ENCODE peak calls at places on chromosome 2, in five cellular contexts. G is naive thymus-derived CD4-positive, alpha-beta T cell; E is AG10803; Z is MM.1S; R is CD8-positive, alpha-beta memory T cell. F is an unnamed sample.

GRCh38 chr2:215499330-215499729 is 63.5 kb upstream of the FN1 start:
- DNase-seq in G (no peak), E (peak), Z (no peak), R (no peak), F (peak)

GRCh38 chr2:201118957-201119848 is 3.2 kb downstream of the CFLAR start:
- DNase-seq in E (peak), G (peak), Z (peak), R (no peak), F (peak)

GRCh38 chr2:128549646-128550260 is 231.1 kb upstream of the HS6ST1 start:
- DNase-seq in R (no peak), Z (no peak), E (peak), G (no peak), F (peak)

GRCh38 chr2:142557391-142557790 is 320.1 kb upstream of the KYNU start:
- DNase-seq in G (no peak), E (no peak), R (no peak), Z (no peak), F (no peak)

GRCh38 chr2:42947809-42948595 is 155.6 kb upstream of the HAAO start:
- DNase-seq in E (peak), Z (no peak), G (no peak), R (no peak), F (no peak)

GRCh38 chr2:39464867-39465266 is 27.8 kb upstream of the MAP4K3 start:
- DNase-seq in Z (no peak), E (no peak), R (no peak), G (no peak), F (no peak)

GRCh38 chr2:237354930-237355329 is 59.0 kb downstream of the COL6A3 start:
- DNase-seq in R (no peak), Z (no peak), G (no peak), E (peak), F (no peak)

GRCh38 chr2:43010428-43011141 is 215.8 kb downstream of the ZFP36L2 start:
- DNase-seq in Z (no peak), R (no peak), G (no peak), E (no peak), F (no peak)

GRCh38 chr2:2324565-2325101 is 6.4 kb downstream of the MYT1L start:
- DNase-seq in Z (no peak), G (no peak), E (no peak), R (no peak), F (no peak)

GRCh38 chr2:235263205-235264120 is 230.4 kb upstream of the AGAP1 start:
- DNase-seq in Z (no peak), G (no peak), E (peak), R (no peak), F (peak)

GRCh38 chr2:141911485-141912066 is 219.2 kb downstream of the LRP1B start:
- DNase-seq in Z (peak), G (no peak), E (peak), R (no peak), F (peak)

GRCh38 chr2:96245609-96246390 is 20.0 kb downstream of the TMEM127 start:
- DNase-seq in E (no peak), Z (peak), R (no peak), G (no peak), F (no peak)

GRCh38 chr2:238946586-238947242 is 98.8 kb downstream of the TWIST2 start:
- DNase-seq in E (no peak), R (no peak), Z (no peak), G (no peak), F (no peak)

GRCh38 chr2:215982465-215982875 is 30.9 kb downstream of the MREG start:
- DNase-seq in R (no peak), Z (no peak), G (no peak), E (peak), F (peak)

GRCh38 chr2:15446961-15447360 is 114.2 kb downstream of the NBAS start:
- DNase-seq in G (no peak), E (no peak), R (no peak), Z (no peak), F (no peak)

GRCh38 chr2:12081481-12082210 is 335.2 kb downstream of the LPIN1 start:
- DNase-seq in E (no peak), Z (no peak), R (no peak), G (peak), F (no peak)

GRCh38 chr2:20614201-20615045 is 36.5 kb downstream of the HS1BP3 start:
- DNase-seq in Z (peak), E (peak), R (no peak), G (no peak), F (peak)

GRCh38 chr2:7061436-7061779 is 144.2 kb downstream of the RNF144A start:
- DNase-seq in R (no peak), Z (no peak), E (no peak), G (no peak), F (no peak)

GRCh38 chr2:196234672-196235071 is 63.3 kb upstream of the STK17B start:
- DNase-seq in G (no peak), E (peak), R (no peak), Z (no peak), F (peak)

GRCh38 chr2:241943961-241944575 is 74.5 kb downstream of the RTP5 start:
- DNase-seq in G (no peak), R (no peak), Z (no peak), E (no peak), F (no peak)

GRCh38 chr2:73827018-73827417 is 1.7 kb upstream of the STAMBP start:
- DNase-seq in Z (peak), E (peak), G (no peak), R (no peak), F (peak)

GRCh38 chr2:117942958-117943672 is 70.8 kb downstream of the CCDC93 start:
- DNase-seq in Z (no peak), E (peak), G (no peak), R (no peak), F (peak)

DNA sequence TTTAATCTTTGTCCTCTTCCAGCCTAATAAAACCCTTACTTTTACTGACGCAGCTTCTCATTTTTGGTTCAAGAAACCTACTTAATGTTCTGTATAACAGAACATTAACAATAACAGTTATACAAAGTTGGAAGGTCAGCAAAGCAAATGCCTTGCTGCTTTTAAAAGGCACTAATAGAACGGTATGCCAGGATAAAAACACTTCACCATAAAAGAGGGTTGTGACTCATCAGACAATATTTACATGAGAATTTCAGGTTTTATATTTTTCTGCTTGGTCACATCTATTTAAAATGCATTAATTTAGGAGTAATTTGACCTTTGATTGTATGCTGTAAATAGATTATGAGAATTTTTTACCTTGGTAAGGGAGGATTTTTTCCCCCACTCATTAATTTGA is 3.0 kb downstream of the KLHL41 start:
- DNase-seq in G (no peak), E (no peak), Z (no peak), R (no peak), F (peak)
- H3K4me3 ChIP-seq in G (no peak), E (no peak), Z (no peak), R (no peak), F (no peak)

GRCh38 chr2:66570471-66570870 is 135.5 kb downstream of the MEIS1 start:
- DNase-seq in R (no peak), Z (no peak), E (no peak), G (no peak), F (no peak)
- H3K4me3 ChIP-seq in R (no peak), Z (no peak), E (no peak), G (no peak), F (no peak)

GRCh38 chr2:38113036-38113435 is 37.1 kb upstream of the CYP1B1 start:
- DNase-seq in G (no peak), Z (no peak), R (no peak), E (no peak), F (no peak)

GRCh38 chr2:38108907-38109731 is 33.2 kb upstream of the CYP1B1 start:
- DNase-seq in E (peak), Z (no peak), R (no peak), G (no peak), F (no peak)

GRCh38 chr2:38107738-38108410 is 31.9 kb upstream of the CYP1B1 start:
- DNase-seq in E (no peak), Z (no peak), R (no peak), G (no peak), F (no peak)

GRCh38 chr2:38106420-38107182 is 30.6 kb upstream of the CYP1B1 start:
- DNase-seq in E (peak), R (no peak), Z (no peak), G (no peak), F (peak)

DNA sequence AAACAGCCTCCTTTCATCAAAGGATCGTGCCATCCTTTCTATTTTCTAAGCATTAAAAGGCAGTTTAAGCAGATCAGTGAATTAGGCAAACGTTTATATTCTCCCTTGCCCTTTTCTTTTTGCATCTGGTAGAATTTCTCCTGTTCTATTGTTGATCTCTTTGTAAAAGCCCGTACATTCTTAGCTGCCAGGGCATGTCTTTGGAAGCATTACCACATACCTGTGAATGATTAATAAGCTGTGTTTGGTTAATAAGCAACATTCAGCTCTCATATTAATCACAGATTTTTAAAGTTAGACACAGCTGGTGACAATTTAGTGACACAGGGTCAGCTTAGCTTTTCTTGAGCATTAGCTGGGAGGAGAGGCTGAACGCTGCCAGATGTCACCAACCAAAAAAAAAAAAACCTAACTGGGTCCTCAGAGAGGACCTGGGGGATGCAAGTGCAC is 33.8 kb upstream of the CYP1B1 start:
- DNase-seq in Z (no peak), E (peak), G (no peak), R (no peak), F (no peak)
- H3K4me3 ChIP-seq in Z (no peak), E (no peak), G (no peak), R (no peak), F (no peak)

GRCh38 chr2:189178007-189178406 is 1.6 kb downstream of the COL5A2 start:
- DNase-seq in R (no peak), Z (no peak), G (no peak), E (peak), F (peak)
- H3K4me3 ChIP-seq in R (no peak), Z (no peak), G (no peak), E (peak), F (peak)

F was measured in fibroblast of villous mesenchyme.